ENCODE peak calls at places on chromosomes 6 and 20, in four cellular contexts. N is NCI-H69; I is HT1080; D is CD4-positive, CD25-positive, alpha-beta regulatory T cell. K is an unnamed sample.

GRCh38 chr20:62860924-62861691 is 514 bp downstream of the TCFL5 start:
- DNase-seq in N (peak), I (no peak), D (peak), K (no peak)

GRCh38 chr20:22373164-22373895 is 211.0 kb downstream of the FOXA2 start:
- DNase-seq in N (peak), I (no peak), D (no peak), K (no peak)

GRCh38 chr6:26028753-26029569 is 58.3 kb upstream of the HFE start:
- DNase-seq in N (peak), I (no peak), D (no peak), K (no peak)

GRCh38 chr6:166387642-166388325 is 5.0 kb upstream of the MPC1 start:
- DNase-seq in N (no peak), I (no peak), D (no peak), K (no peak)

GRCh38 chr6:13760307-13760706 is 48.7 kb upstream of the RANBP9 start:
- DNase-seq in N (no peak), I (no peak), D (no peak), K (no peak)

GRCh38 chr20:9919271-9920014 is 80.6 kb upstream of the PAK5 start:
- DNase-seq in N (no peak), I (no peak), D (no peak), K (no peak)

GRCh38 chr20:50478162-50479036 is 31.8 kb upstream of the PTPN1 start:
- DNase-seq in N (peak), I (peak), D (peak), K (peak)

GRCh38 chr6:21828689-21829088 is 235.1 kb downstream of the SOX4 start:
- DNase-seq in N (peak), I (no peak), D (no peak), K (no peak)

GRCh38 chr6:13278184-13278583 is 50.2 kb downstream of the TBC1D7 start:
- DNase-seq in N (peak), I (peak), D (no peak), K (no peak)

GRCh38 chr20:41003143-41003932 is 25.3 kb upstream of the TOP1 start:
- DNase-seq in N (peak), I (peak), D (peak), K (peak)

GRCh38 chr20:18647777-18648176 is 59.9 kb downstream of the DTD1 start:
- DNase-seq in N (peak), I (no peak), D (no peak), K (no peak)

GRCh38 chr20:59105581-59105980 is 58.0 kb upstream of the ZNF831 start:
- DNase-seq in N (peak), I (no peak), D (no peak), K (no peak)

GRCh38 chr20:61222699-61223098 is 29.4 kb upstream of the CDH4 start:
- DNase-seq in N (no peak), I (no peak), D (no peak), K (no peak)

GRCh38 chr6:101294676-101295075 is 98.8 kb upstream of the GRIK2 start:
- DNase-seq in N (no peak), I (peak), D (no peak), K (no peak)

GRCh38 chr6:95413789-95414188 is 163.5 kb upstream of the MANEA start:
- DNase-seq in N (peak), I (no peak), D (no peak), K (no peak)

GRCh38 chr20:64232794-64233193 is 22.8 kb upstream of the PCMTD2 start:
- DNase-seq in N (peak), I (no peak), D (no peak), K (peak)

GRCh38 chr20:33415948-33416347 is 14.6 kb upstream of the CDK5RAP1 start:
- DNase-seq in N (peak), I (peak), D (no peak), K (peak)

K was measured in body of pancreas.